ENCODE peak calls at places on chromosomes 4 and X, in four cellular contexts. One of them, this sample, is unnamed.

GRCh38 chrX:68443155-68443868 is 10.0 kb upstream of the OPHN1 start:
- DNase-seq in H1: no peak
- DNase-seq in IMR-90: peak
- DNase-seq in H9: no peak
- DNase-seq in this sample: no peak

GRCh38 chr4:184041156-184041555 is 136.0 kb downstream of the STOX2 start:
- DNase-seq in IMR-90: peak
- DNase-seq in H1: no peak
- DNase-seq in H9: no peak
- DNase-seq in this sample: no peak

GRCh38 chr4:95545526-95545925 is 3.2 kb downstream of the UNC5C start:
- DNase-seq in H9: no peak
- DNase-seq in H1: no peak
- DNase-seq in IMR-90: no peak
- DNase-seq in this sample: peak

GRCh38 chr4:10371869-10372471 is 85.3 kb downstream of the ZNF518B start:
- DNase-seq in IMR-90: peak
- DNase-seq in H1: peak
- DNase-seq in H9: peak
- DNase-seq in this sample: peak

GRCh38 chrX:18793601-18794089 is 86.2 kb downstream of the PPEF1 start:
- DNase-seq in H1: peak
- DNase-seq in IMR-90: no peak
- DNase-seq in H9: peak
- DNase-seq in this sample: peak

GRCh38 chr4:185395255-185395955 is at the start of gene LRP2BP:
- DNase-seq in H9: no peak
- DNase-seq in H1: no peak
- DNase-seq in IMR-90: no peak
- DNase-seq in this sample: no peak

GRCh38 chr4:113435893-113436292 is 325.6 kb downstream of the CAMK2D start:
- DNase-seq in H9: peak
- DNase-seq in IMR-90: peak
- DNase-seq in H1: no peak
- DNase-seq in this sample: peak

GRCh38 chr4:12724520-12724919 is 759.6 kb downstream of the RAB28 start:
- DNase-seq in IMR-90: no peak
- DNase-seq in H1: no peak
- DNase-seq in H9: no peak
- DNase-seq in this sample: peak

GRCh38 chr4:1731180-1731579 is 9.9 kb downstream of the TACC3 start:
- DNase-seq in H1: no peak
- DNase-seq in H9: no peak
- DNase-seq in IMR-90: peak
- DNase-seq in this sample: no peak

GRCh38 chrX:46589977-46590723 is 16.6 kb downstream of the CHST7 start:
- DNase-seq in H1: no peak
- DNase-seq in IMR-90: peak
- DNase-seq in H9: no peak
- DNase-seq in this sample: no peak

GRCh38 chrX:129798888-129799287 is 19.1 kb downstream of the SASH3 start:
- DNase-seq in H1: no peak
- DNase-seq in IMR-90: no peak
- DNase-seq in H9: no peak
- DNase-seq in this sample: no peak

GRCh38 chr4:165289429-165289785 is 38.1 kb upstream of the MSMO1 start:
- DNase-seq in IMR-90: no peak
- DNase-seq in H9: no peak
- DNase-seq in H1: no peak
- DNase-seq in this sample: no peak

GRCh38 chr4:165288639-165289428 is 38.6 kb upstream of the MSMO1 start:
- DNase-seq in H9: no peak
- DNase-seq in IMR-90: peak
- DNase-seq in H1: no peak
- DNase-seq in this sample: no peak

GRCh38 chr4:165293927-165294649 is 33.4 kb upstream of the MSMO1 start:
- DNase-seq in IMR-90: no peak
- DNase-seq in H9: no peak
- DNase-seq in H1: no peak
- DNase-seq in this sample: no peak

GRCh38 chr4:165293061-165293460 is 34.4 kb upstream of the MSMO1 start:
- DNase-seq in H9: no peak
- DNase-seq in IMR-90: no peak
- DNase-seq in H1: no peak
- DNase-seq in this sample: peak

GRCh38 chr4:165288226-165288625 is 39.2 kb upstream of the MSMO1 start:
- DNase-seq in IMR-90: no peak
- DNase-seq in H9: no peak
- DNase-seq in H1: no peak
- DNase-seq in this sample: no peak
- H4K5ac ChIP-seq in IMR-90: no peak
- H4K5ac ChIP-seq in H9: no peak
- H4K5ac ChIP-seq in H1: no peak
- H4K5ac ChIP-seq in this sample: no peak

GRCh38 chrX:104697264-104697663 is 131.3 kb downstream of the IL1RAPL2 start:
- DNase-seq in IMR-90: no peak
- DNase-seq in H9: no peak
- DNase-seq in H1: no peak
- DNase-seq in this sample: no peak
- H3K4me2 ChIP-seq in IMR-90: no peak
- H3K4me2 ChIP-seq in H9: no peak
- H3K4me2 ChIP-seq in H1: no peak
- H3K4me2 ChIP-seq in this sample: no peak

GRCh38 chr4:83115656-83116285 is 1.2 kb upstream of the PLAC8 start:
- DNase-seq in H9: peak
- DNase-seq in IMR-90: no peak
- DNase-seq in H1: no peak
- DNase-seq in this sample: no peak
- H2BK15ac ChIP-seq in H9: no peak
- H2BK15ac ChIP-seq in IMR-90: no peak
- H2BK15ac ChIP-seq in H1: peak
- H2BK15ac ChIP-seq in this sample: peak

GRCh38 chrX:48800574-48801280 is 1.1 kb upstream of the HDAC6 start:
- DNase-seq in H1: no peak
- DNase-seq in H9: no peak
- DNase-seq in IMR-90: no peak
- DNase-seq in this sample: peak
- H4K5ac ChIP-seq in H1: peak
- H4K5ac ChIP-seq in H9: no peak
- H4K5ac ChIP-seq in IMR-90: peak
- H4K5ac ChIP-seq in this sample: peak